ENCODE peak calls at places on chromosomes 16 and 17, in ten cellular contexts. M is mammary epithelial cell; F is naive thymus-derived CD4-positive, alpha-beta T cell; N is GM23338; W is MM.1S; C is foreskin keratinocyte; H is hepatocyte; L is mucosa of descending colon; P is body of pancreas; K is tibial artery. V is an unnamed sample.

GRCh38 chr16:85191341-85191965 is 79.2 kb upstream of the CIBAR2 start:
- DNase-seq in K (no peak), F (no peak), W (no peak), L (no peak), P (no peak), H (no peak), C (no peak), M (no peak), N (no peak), V (no peak)

GRCh38 chr16:66295191-66295590 is 71.3 kb upstream of the CDH5 start:
- DNase-seq in P (no peak), F (no peak), W (no peak), H (no peak), C (no peak), K (no peak), M (no peak), L (no peak), N (no peak), V (no peak)

GRCh38 chr16:2428051-2428786 is 1.0 kb upstream of the CCNF start:
- DNase-seq in W (peak; percentile 52), C (no peak), N (peak; percentile 58), H (peak; percentile 72), P (peak; percentile 49), F (peak; percentile 11), M (peak; percentile 20), L (peak; percentile 71), K (peak; percentile 73), V (no peak)

GRCh38 chr16:5033256-5034166 is at the start of gene NAGPA:
- DNase-seq in K (peak; percentile 90), C (peak; percentile 76), H (peak; percentile 93), W (peak; percentile 80), P (peak; percentile 89), M (peak; percentile 74), F (peak; percentile 87), N (peak; percentile 92), L (peak; percentile 94), V (peak; percentile 65)

GRCh38 chr16:50464325-50465290 is 83.6 kb upstream of the NKD1 start:
- DNase-seq in L (no peak), W (no peak), N (peak; percentile 41), F (no peak), H (no peak), C (no peak), M (no peak), K (peak; percentile 45), P (no peak), V (no peak)

GRCh38 chr17:82228842-82229685 is at the start of gene SLC16A3:
- DNase-seq in P (no peak), N (peak; percentile 73), C (no peak), W (peak; percentile 46), H (peak; percentile 91), K (peak; percentile 76), M (peak; percentile 67), F (no peak), L (peak; percentile 84), V (peak; percentile 56)

GRCh38 chr16:73057369-73058210 is 9.7 kb upstream of the ZFHX3 start:
- DNase-seq in N (peak; percentile 58), L (no peak), M (peak; percentile 18), H (peak; percentile 82), P (peak; percentile 38), C (no peak), K (peak; percentile 67), F (no peak), W (peak; percentile 28), V (no peak)

GRCh38 chr16:5041604-5042133 is 7.9 kb upstream of the NAGPA start:
- DNase-seq in L (no peak), M (peak; percentile 79), P (no peak), W (peak; percentile 90), F (no peak), C (peak; percentile 81), H (peak; percentile 42), K (no peak), N (no peak), V (no peak)

GRCh38 chr16:50835358-50836060 is 93.6 kb downstream of the CYLD start:
- DNase-seq in P (no peak), N (no peak), H (no peak), K (no peak), M (no peak), W (no peak), L (no peak), F (no peak), C (no peak), V (no peak)

GRCh38 chr16:19148189-19148588 is 19.9 kb upstream of the SYT17 start:
- DNase-seq in P (no peak), K (no peak), N (no peak), W (no peak), C (no peak), H (no peak), L (no peak), F (no peak), M (no peak), V (no peak)

GRCh38 chr17:42118545-42118944 is 2.6 kb downstream of the KAT2A start:
- DNase-seq in P (peak; percentile 54), L (no peak), C (no peak), H (no peak), N (peak; percentile 76), K (no peak), M (peak; percentile 21), W (peak; percentile 41), F (peak; percentile 39), V (no peak)

GRCh38 chr17:45228121-45228941 is 6.6 kb downstream of the FMNL1 start:
- DNase-seq in W (peak; percentile 56), K (no peak), L (peak; percentile 64), P (no peak), C (no peak), H (peak; percentile 6), F (no peak), N (no peak), M (no peak), V (no peak)

GRCh38 chr16:87409153-87409552 is 17.0 kb downstream of the MAP1LC3B start:
- DNase-seq in W (no peak), H (no peak), P (no peak), N (no peak), L (no peak), K (peak; percentile 50), C (no peak), M (no peak), F (no peak), V (no peak)

GRCh38 chr16:66996324-66996982 is 8.1 kb downstream of the CES4A start:
- DNase-seq in N (no peak), K (peak; percentile 90), M (peak; percentile 66), W (no peak), P (peak; percentile 77), L (no peak), F (no peak), H (peak; percentile 71), C (no peak), V (no peak)

GRCh38 chr16:73050115-73051099 is 2.5 kb upstream of the ZFHX3 start:
- DNase-seq in F (no peak), W (no peak), L (no peak), N (no peak), K (no peak), P (no peak), C (no peak), M (no peak), H (no peak), V (no peak)

DNA sequence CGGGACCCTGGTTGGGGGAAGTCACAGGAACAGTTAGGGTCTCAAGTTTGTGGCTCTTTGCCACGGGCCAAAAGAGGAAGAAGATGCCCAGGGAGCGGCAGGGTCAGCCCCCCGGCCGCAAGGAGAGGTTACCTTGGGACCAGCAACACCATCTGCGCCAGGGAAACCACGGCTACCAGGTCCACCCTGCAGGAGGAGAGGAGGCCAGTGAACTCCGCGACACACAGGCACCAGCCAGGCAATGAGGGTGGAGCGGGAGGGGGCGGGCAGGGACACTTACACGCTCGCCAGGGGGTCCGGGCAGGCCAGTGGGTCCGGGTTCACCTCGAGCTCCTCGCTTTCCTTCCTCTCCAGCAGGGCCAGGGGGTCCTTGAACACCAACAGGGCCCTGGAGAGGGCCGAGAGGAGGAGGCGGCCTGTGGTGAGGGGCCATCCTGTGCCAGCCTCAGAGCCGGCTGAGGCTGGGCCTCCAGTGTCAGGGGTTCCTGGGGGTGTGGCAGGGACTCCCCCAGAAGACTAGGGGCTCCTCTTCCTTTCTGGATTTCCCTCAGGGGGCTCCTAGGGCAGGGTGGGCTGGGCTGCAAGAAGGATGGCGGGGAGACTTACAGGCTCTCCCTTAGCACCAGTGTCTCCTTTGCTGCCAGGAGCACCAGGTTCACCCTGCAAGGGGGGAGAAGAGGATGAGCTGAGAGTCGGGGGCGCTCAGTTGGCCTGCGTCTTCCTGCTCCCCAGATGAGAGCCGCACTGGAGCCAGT is 6.8 kb downstream of the COL1A1 start:
- DNase-seq in M (no peak), F (no peak), N (no peak), C (no peak), L (no peak), H (no peak), W (no peak), K (no peak), P (no peak), V (no peak)
- H3K4me1 ChIP-seq in M (peaks cover 10% of the 10 kb centered on the region), F (no peaks in the 10 kb centered on the region), N (no peaks in the 10 kb centered on the region), C (peaks cover 5% of the 10 kb centered on the region), L (peaks cover 12% of the 10 kb centered on the region), H (peaks cover 27% of the 10 kb centered on the region), W (no peaks in the 10 kb centered on the region), K (peaks cover 67% of the 10 kb centered on the region), P (peaks cover 11% of the 10 kb centered on the region), V (peaks cover 5% of the 10 kb centered on the region)

DNA sequence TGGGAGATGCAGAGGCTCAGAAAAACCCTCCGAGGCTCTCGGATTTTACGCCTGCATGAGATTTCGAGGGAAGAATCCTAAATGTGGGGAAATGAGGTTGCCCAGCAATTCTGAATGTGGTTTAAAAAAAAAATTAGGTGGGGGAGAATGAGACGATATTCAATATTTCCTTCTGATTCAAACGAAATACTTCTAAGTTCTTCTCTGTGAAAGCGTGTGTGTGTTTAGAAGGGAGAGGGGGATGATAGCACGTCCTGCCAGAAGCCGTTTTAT is 47.8 kb downstream of the TBC1D16 start:
- DNase-seq in K (no peak), P (no peak), M (no peak), F (no peak), C (no peak), W (no peak), L (no peak), H (no peak), N (no peak), V (no peak)
- H3K4me1 ChIP-seq in K (peaks cover 28% of the 10 kb centered on the region), P (peaks cover 57% of the 10 kb centered on the region), M (peaks cover 13% of the 10 kb centered on the region), F (peaks cover 11% of the 10 kb centered on the region), C (no peaks in the 10 kb centered on the region), W (peaks cover 13% of the 10 kb centered on the region), L (peaks cover 50% of the 10 kb centered on the region), H (peaks cover 64% of the 10 kb centered on the region), N (peaks cover 30% of the 10 kb centered on the region), V (peaks cover 15% of the 10 kb centered on the region)

DNA sequence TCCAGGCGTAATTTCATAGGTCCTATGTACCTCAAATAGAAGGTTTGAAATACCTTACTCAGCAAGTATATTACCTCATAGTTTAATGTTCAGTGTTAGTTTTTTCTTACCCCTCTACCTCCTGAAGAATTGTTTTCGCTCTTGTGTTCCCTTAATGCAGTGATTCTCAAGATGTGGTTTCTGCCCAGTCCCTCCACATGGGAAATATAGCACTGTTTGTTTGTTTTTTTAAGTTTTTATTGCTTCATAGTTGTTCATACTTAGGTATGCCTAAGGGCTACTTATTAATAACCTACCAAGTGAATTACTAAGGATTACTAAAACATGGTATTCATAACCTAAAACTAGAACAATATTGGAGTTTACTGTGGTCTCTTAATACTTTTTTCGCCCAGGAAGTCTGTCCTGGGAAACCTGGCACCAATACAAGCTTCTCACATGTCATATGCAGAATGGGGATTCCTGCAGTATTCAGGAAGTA is 5.0 kb downstream of the RSPRY1 start:
- DNase-seq in M (peak; percentile 77), L (no peak), K (no peak), F (no peak), P (no peak), W (no peak), H (no peak), C (peak; percentile 57), N (no peak), V (no peak)
- H3K4me1 ChIP-seq in M (peaks cover 52% of the 10 kb centered on the region), L (peaks cover 12% of the 10 kb centered on the region), K (peaks cover 83% of the 10 kb centered on the region), F (peaks cover 5% of the 10 kb centered on the region), P (peaks cover 44% of the 10 kb centered on the region), W (peaks cover 22% of the 10 kb centered on the region), H (peaks cover 32% of the 10 kb centered on the region), C (peaks cover 43% of the 10 kb centered on the region), N (peaks cover 6% of the 10 kb centered on the region), V (no peaks in the 10 kb centered on the region)

GRCh38 chr17:29159286-29159860 is 20.8 kb downstream of the MYO18A start:
- DNase-seq in K (no peak), C (no peak), P (no peak), F (no peak), N (no peak), H (no peak), L (no peak), M (no peak), W (no peak), V (no peak)
- H3K4me1 ChIP-seq in K (peaks cover 51% of the 10 kb centered on the region), C (peaks cover 38% of the 10 kb centered on the region), P (peaks cover 67% of the 10 kb centered on the region), F (peaks cover 10% of the 10 kb centered on the region), N (peaks cover 11% of the 10 kb centered on the region), H (peaks cover 89% of the 10 kb centered on the region), L (peaks cover 56% of the 10 kb centered on the region), M (peaks cover 54% of the 10 kb centered on the region), W (peaks cover 17% of the 10 kb centered on the region), V (peaks cover 23% of the 10 kb centered on the region)

V was measured in effector memory CD4-positive, alpha-beta T cell.